ENCODE peak calls at places on chromosomes 12 and 14, in four cellular contexts. G is cardiac muscle cell; R is activated CD4-positive, alpha-beta T cell treated with anti-CD3 and anti-CD28 coated beads, Interleukin-2, amount 50 U/mL, for 1 hour; I is A549. D is an unnamed sample.

GRCh38 chr14:88106377-88106776 is 101.4 kb downstream of the GPR65 start:
- DNase-seq in I (no peak), R (no peak), G (no peak), D (no peak)

GRCh38 chr14:99774204-99774497 is 19.1 kb upstream of the EML1 start:
- DNase-seq in I (no peak), R (no peak), G (no peak), D (no peak)

GRCh38 chr12:121190523-121191031 is 19.4 kb upstream of the P2RX4 start:
- DNase-seq in R (no peak), I (no peak), G (peak; percentile 91), D (no peak)

GRCh38 chr12:66661357-66661756 is 17.5 kb downstream of the GRIP1 start:
- DNase-seq in R (no peak), I (no peak), G (no peak), D (no peak)

GRCh38 chr14:52422650-52423356 is 108.7 kb downstream of the PTGER2 start:
- DNase-seq in R (no peak), G (no peak), I (no peak), D (no peak)

GRCh38 chr12:21476949-21477348 is 24.5 kb downstream of the RECQL start:
- DNase-seq in I (no peak), R (no peak), G (peak; percentile 13), D (no peak)

GRCh38 chr14:92074555-92074954 is 31.8 kb downstream of the ATXN3 start:
- DNase-seq in R (no peak), I (no peak), G (peak; percentile 33), D (no peak)

GRCh38 chr12:52496590-52497071 is 3.6 kb upstream of the KRT6A start:
- DNase-seq in I (peak; percentile 62), G (peak; percentile 75), R (no peak), D (no peak)

GRCh38 chr12:104452046-104452445 is 4.7 kb upstream of the CHST11 start:
- DNase-seq in I (no peak), R (no peak), G (no peak), D (no peak)

GRCh38 chr12:56932867-56933266 is 1.3 kb downstream of the SDR9C7 start:
- DNase-seq in R (no peak), I (no peak), G (peak; percentile 5), D (no peak)

GRCh38 chr12:63129927-63130326 is 21.1 kb downstream of the AVPR1A start:
- DNase-seq in G (no peak), R (no peak), I (no peak), D (no peak)

GRCh38 chr12:112130461-112130998 is 5.2 kb downstream of the TRAFD1 start:
- DNase-seq in G (peak; percentile 29), I (no peak), R (no peak), D (peak; percentile 76)

GRCh38 chr12:67269632-67270578 is 747 bp downstream of the CAND1 start:
- DNase-seq in R (peak; percentile 49), I (peak; percentile 46), G (peak; percentile 33), D (peak; percentile 50)

GRCh38 chr12:25054076-25054782 is 105.3 kb upstream of the BCAT1 start:
- DNase-seq in R (no peak), I (peak; percentile 6), G (no peak), D (no peak)

GRCh38 chr14:34931206-34931605 is 51.6 kb upstream of the SRP54 start:
- DNase-seq in G (peak; percentile 4), R (peak; percentile 29), I (peak; percentile 22), D (peak; percentile 83)

GRCh38 chr14:101559624-101560533 is 1.4 kb upstream of the DIO3 start:
- DNase-seq in I (no peak), G (peak; percentile 48), R (no peak), D (no peak)

GRCh38 chr12:47717046-47717442 is 8.2 kb downstream of the ENDOU start:
- DNase-seq in R (no peak), I (no peak), G (no peak), D (no peak)

GRCh38 chr12:65821336-65821735 is 2.9 kb upstream of the HMGA2 start:
- DNase-seq in R (no peak), I (no peak), G (no peak), D (no peak)

GRCh38 chr14:93944348-93945069 is 17.4 kb downstream of the FAM181A start:
- DNase-seq in R (no peak), I (no peak), G (no peak), D (no peak)

GRCh38 chr12:84502907-84503787 is 409.5 kb downstream of the SLC6A15 start:
- DNase-seq in I (peak; percentile 69), G (peak; percentile 78), R (no peak), D (no peak)

GRCh38 chr14:94317259-94317658 is 5.9 kb downstream of the SERPINA6 start:
- DNase-seq in R (no peak), I (no peak), G (peak; percentile 53), D (no peak)

GRCh38 chr12:26109343-26109841 is 15.4 kb downstream of the BHLHE41 start:
- DNase-seq in G (peak; percentile 68), I (no peak), R (no peak), D (no peak)

GRCh38 chr12:15846887-15847286 is 35.3 kb upstream of the STRAP start:
- DNase-seq in G (peak; percentile 70), I (no peak), R (no peak), D (no peak)

GRCh38 chr14:81737938-81738337 is 204.3 kb upstream of the SEL1L start:
- DNase-seq in G (no peak), R (no peak), I (no peak), D (no peak)

GRCh38 chr12:58176296-58176869 is 235.0 kb downstream of the ATP23 start:
- DNase-seq in I (peak; percentile 65), R (no peak), G (peak; percentile 52), D (no peak)

GRCh38 chr12:57185403-57185802 is 31.2 kb upstream of the NXPH4 start:
- DNase-seq in I (no peak), R (no peak), G (no peak), D (no peak)

GRCh38 chr12:95412826-95413311 is 61.1 kb upstream of the METAP2 start:
- DNase-seq in R (no peak), G (peak; percentile 87), I (no peak), D (no peak)

GRCh38 chr12:116996648-116997047 is 85.9 kb downstream of the FBXW8 start:
- DNase-seq in I (no peak), R (no peak), G (peak; percentile 72), D (no peak)

GRCh38 chr14:29320261-29320660 is 553.7 kb downstream of the FOXG1 start:
- DNase-seq in I (no peak), R (no peak), G (peak; percentile 4), D (no peak)

GRCh38 chr14:32078030-32078793 is 1.1 kb downstream of the ARHGAP5 start:
- DNase-seq in I (peak; percentile 49), R (peak; percentile 8), G (peak; percentile 57), D (peak; percentile 17)

GRCh38 chr12:12474471-12474928 is 88.2 kb downstream of the DUSP16 start:
- DNase-seq in I (no peak), G (no peak), R (peak; percentile 26), D (peak; percentile 31)

GRCh38 chr12:6345319-6346071 is 3.6 kb upstream of the TNFRSF1A start:
- DNase-seq in G (peak; percentile 96), I (peak; percentile 98), R (no peak), D (no peak)

GRCh38 chr12:109476807-109477184 is 304 bp downstream of the KCTD10 start:
- DNase-seq in G (no peak), R (no peak), I (no peak), D (no peak)

GRCh38 chr14:102086346-102086971 is 385 bp downstream of the HSP90AA1 start:
- DNase-seq in R (peak; percentile 58), G (peak; percentile 65), I (peak; percentile 37), D (peak; percentile 79)

GRCh38 chr14:99654235-99655000 is 9.5 kb downstream of the HHIPL1 start:
- DNase-seq in G (peak; percentile 92), R (no peak), I (peak; percentile 55), D (no peak)

GRCh38 chr12:95074766-95075165 is 1.3 kb upstream of the NR2C1 start:
- DNase-seq in I (no peak), R (no peak), G (peak; percentile 80), D (no peak)

GRCh38 chr14:100290607-100291304 is 15.5 kb downstream of the SLC25A29 start:
- DNase-seq in G (no peak), R (no peak), I (no peak), D (no peak)

GRCh38 chr14:54374117-54374884 is 22.5 kb upstream of the CDKN3 start:
- DNase-seq in I (no peak), R (no peak), G (peak; percentile 69), D (no peak)